ENCODE peak calls at places on chromosomes 2 and 18, in nine cellular contexts. One of them, this sample, is unnamed.

GRCh38 chr2:43082111-43082877 is 144.1 kb downstream of the ZFP36L2 start:
- DNase-seq in ovary: no peak
- DNase-seq in heart left ventricle: peak
- DNase-seq in AG10803: peak
- DNase-seq in upper lobe of right lung: no peak
- DNase-seq in AG04450: no peak
- DNase-seq in body of pancreas: no peak
- DNase-seq in BE2C: peak
- DNase-seq in uterus: peak
- DNase-seq in this sample: peak

GRCh38 chr2:27932396-27932795 is 41.9 kb downstream of the BABAM2 start:
- DNase-seq in ovary: no peak
- DNase-seq in heart left ventricle: no peak
- DNase-seq in AG10803: peak
- DNase-seq in upper lobe of right lung: no peak
- DNase-seq in AG04450: no peak
- DNase-seq in body of pancreas: no peak
- DNase-seq in BE2C: no peak
- DNase-seq in uterus: no peak
- DNase-seq in this sample: no peak

GRCh38 chr2:15645720-15646385 is 54.2 kb downstream of the DDX1 start:
- DNase-seq in ovary: no peak
- DNase-seq in heart left ventricle: no peak
- DNase-seq in AG10803: no peak
- DNase-seq in upper lobe of right lung: no peak
- DNase-seq in AG04450: no peak
- DNase-seq in body of pancreas: no peak
- DNase-seq in BE2C: no peak
- DNase-seq in uterus: no peak
- DNase-seq in this sample: no peak

GRCh38 chr2:45342-46130 is 769 bp downstream of the FAM110C start:
- DNase-seq in ovary: peak
- DNase-seq in heart left ventricle: no peak
- DNase-seq in AG10803: no peak
- DNase-seq in upper lobe of right lung: peak
- DNase-seq in AG04450: no peak
- DNase-seq in body of pancreas: peak
- DNase-seq in BE2C: no peak
- DNase-seq in uterus: peak
- DNase-seq in this sample: no peak

GRCh38 chr2:230327418-230328154 is 593 bp downstream of the SP140L start:
- DNase-seq in ovary: no peak
- DNase-seq in heart left ventricle: no peak
- DNase-seq in AG10803: no peak
- DNase-seq in upper lobe of right lung: no peak
- DNase-seq in AG04450: no peak
- DNase-seq in body of pancreas: no peak
- DNase-seq in BE2C: no peak
- DNase-seq in uterus: no peak
- DNase-seq in this sample: no peak

GRCh38 chr18:43393174-43393573 is 115.9 kb upstream of the SYT4 start:
- DNase-seq in ovary: no peak
- DNase-seq in heart left ventricle: peak
- DNase-seq in AG10803: peak
- DNase-seq in upper lobe of right lung: no peak
- DNase-seq in AG04450: no peak
- DNase-seq in body of pancreas: no peak
- DNase-seq in BE2C: peak
- DNase-seq in uterus: no peak
- DNase-seq in this sample: no peak

GRCh38 chr2:216118474-216118873 is 9.3 kb downstream of the XRCC5 start:
- DNase-seq in ovary: no peak
- DNase-seq in heart left ventricle: no peak
- DNase-seq in AG10803: peak
- DNase-seq in upper lobe of right lung: no peak
- DNase-seq in AG04450: no peak
- DNase-seq in body of pancreas: no peak
- DNase-seq in BE2C: no peak
- DNase-seq in uterus: no peak
- DNase-seq in this sample: no peak

GRCh38 chr2:160360089-160360757 is 133.4 kb downstream of the RBMS1 start:
- DNase-seq in ovary: no peak
- DNase-seq in heart left ventricle: no peak
- DNase-seq in AG10803: no peak
- DNase-seq in upper lobe of right lung: no peak
- DNase-seq in AG04450: no peak
- DNase-seq in body of pancreas: no peak
- DNase-seq in BE2C: no peak
- DNase-seq in uterus: no peak
- DNase-seq in this sample: no peak

GRCh38 chr2:207528980-207529329 is 807 bp upstream of the CREB1 start:
- DNase-seq in ovary: no peak
- DNase-seq in heart left ventricle: no peak
- DNase-seq in AG10803: peak
- DNase-seq in upper lobe of right lung: no peak
- DNase-seq in AG04450: no peak
- DNase-seq in body of pancreas: peak
- DNase-seq in BE2C: peak
- DNase-seq in uterus: peak
- DNase-seq in this sample: no peak

GRCh38 chr2:16475581-16475980 is 190.1 kb downstream of the CYRIA start:
- DNase-seq in ovary: no peak
- DNase-seq in heart left ventricle: no peak
- DNase-seq in AG10803: no peak
- DNase-seq in upper lobe of right lung: no peak
- DNase-seq in AG04450: no peak
- DNase-seq in body of pancreas: no peak
- DNase-seq in BE2C: no peak
- DNase-seq in uterus: no peak
- DNase-seq in this sample: no peak

GRCh38 chr18:23537274-23537673 is 34.0 kb downstream of the RMC1 start:
- DNase-seq in ovary: no peak
- DNase-seq in heart left ventricle: no peak
- DNase-seq in AG10803: no peak
- DNase-seq in upper lobe of right lung: no peak
- DNase-seq in AG04450: no peak
- DNase-seq in body of pancreas: no peak
- DNase-seq in BE2C: no peak
- DNase-seq in uterus: no peak
- DNase-seq in this sample: no peak

GRCh38 chr2:8932702-8933101 is 70.8 kb downstream of the MBOAT2 start:
- DNase-seq in ovary: no peak
- DNase-seq in heart left ventricle: no peak
- DNase-seq in AG10803: no peak
- DNase-seq in upper lobe of right lung: no peak
- DNase-seq in AG04450: no peak
- DNase-seq in body of pancreas: no peak
- DNase-seq in BE2C: no peak
- DNase-seq in uterus: no peak
- DNase-seq in this sample: no peak

GRCh38 chr2:98412751-98413445 is 31.8 kb upstream of the INPP4A start:
- DNase-seq in ovary: no peak
- DNase-seq in heart left ventricle: no peak
- DNase-seq in AG10803: peak
- DNase-seq in upper lobe of right lung: no peak
- DNase-seq in AG04450: peak
- DNase-seq in body of pancreas: peak
- DNase-seq in BE2C: peak
- DNase-seq in uterus: no peak
- DNase-seq in this sample: peak

GRCh38 chr2:156319811-156320490 is 12.6 kb downstream of the NR4A2 start:
- DNase-seq in ovary: peak
- DNase-seq in heart left ventricle: peak
- DNase-seq in AG10803: no peak
- DNase-seq in upper lobe of right lung: peak
- DNase-seq in AG04450: no peak
- DNase-seq in body of pancreas: peak
- DNase-seq in BE2C: no peak
- DNase-seq in uterus: no peak
- DNase-seq in this sample: no peak
- H3K4me3 ChIP-seq in ovary: peak
- H3K4me3 ChIP-seq in heart left ventricle: peak
- H3K4me3 ChIP-seq in AG10803: peak
- H3K4me3 ChIP-seq in upper lobe of right lung: peak
- H3K4me3 ChIP-seq in AG04450: peak
- H3K4me3 ChIP-seq in body of pancreas: peak
- H3K4me3 ChIP-seq in BE2C: no peak
- H3K4me3 ChIP-seq in uterus: peak
- H3K4me3 ChIP-seq in this sample: peak

DNA sequence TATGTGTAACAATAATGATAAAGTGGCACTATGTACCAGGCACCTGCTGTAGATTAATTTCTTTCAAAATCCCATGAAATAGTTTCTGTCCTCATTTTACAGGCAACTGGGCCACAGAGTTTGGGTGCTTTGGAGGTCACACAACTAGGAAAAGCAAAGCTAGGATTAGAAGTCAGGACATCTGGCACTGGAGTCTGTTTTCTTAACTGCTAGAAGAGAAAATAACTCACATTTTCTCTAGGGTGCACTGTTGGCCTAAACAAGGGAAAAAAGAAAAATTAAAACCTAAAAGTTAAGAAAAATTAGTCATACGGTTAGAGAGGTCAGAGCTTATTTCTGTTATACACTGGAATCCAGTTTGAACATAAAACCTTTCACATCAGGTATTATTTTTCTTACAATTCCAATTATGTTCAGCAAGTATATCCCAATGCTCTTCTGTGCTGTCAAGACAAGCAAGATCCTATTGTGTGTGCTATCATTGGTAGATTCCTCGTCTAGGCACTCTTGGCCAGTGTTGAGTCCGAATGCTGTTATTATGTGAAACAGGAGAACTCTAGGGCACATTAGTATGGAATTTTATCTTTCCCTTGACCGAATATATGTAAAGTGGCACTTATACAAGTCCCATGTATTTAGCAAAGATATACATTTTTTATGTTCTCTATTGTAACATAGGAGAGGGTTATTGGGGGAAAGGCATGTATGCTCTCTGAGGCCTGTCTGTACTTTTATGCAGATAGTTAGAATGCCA is 1.5 kb upstream of the OSGEPL1 start:
- DNase-seq in ovary: no peak
- DNase-seq in heart left ventricle: no peak
- DNase-seq in AG10803: peak
- DNase-seq in upper lobe of right lung: no peak
- DNase-seq in AG04450: no peak
- DNase-seq in body of pancreas: no peak
- DNase-seq in BE2C: no peak
- DNase-seq in uterus: no peak
- DNase-seq in this sample: no peak
- H3K4me3 ChIP-seq in ovary: no peak
- H3K4me3 ChIP-seq in heart left ventricle: no peak
- H3K4me3 ChIP-seq in AG10803: no peak
- H3K4me3 ChIP-seq in upper lobe of right lung: no peak
- H3K4me3 ChIP-seq in AG04450: no peak
- H3K4me3 ChIP-seq in body of pancreas: no peak
- H3K4me3 ChIP-seq in BE2C: peak
- H3K4me3 ChIP-seq in uterus: no peak
- H3K4me3 ChIP-seq in this sample: no peak

DNA sequence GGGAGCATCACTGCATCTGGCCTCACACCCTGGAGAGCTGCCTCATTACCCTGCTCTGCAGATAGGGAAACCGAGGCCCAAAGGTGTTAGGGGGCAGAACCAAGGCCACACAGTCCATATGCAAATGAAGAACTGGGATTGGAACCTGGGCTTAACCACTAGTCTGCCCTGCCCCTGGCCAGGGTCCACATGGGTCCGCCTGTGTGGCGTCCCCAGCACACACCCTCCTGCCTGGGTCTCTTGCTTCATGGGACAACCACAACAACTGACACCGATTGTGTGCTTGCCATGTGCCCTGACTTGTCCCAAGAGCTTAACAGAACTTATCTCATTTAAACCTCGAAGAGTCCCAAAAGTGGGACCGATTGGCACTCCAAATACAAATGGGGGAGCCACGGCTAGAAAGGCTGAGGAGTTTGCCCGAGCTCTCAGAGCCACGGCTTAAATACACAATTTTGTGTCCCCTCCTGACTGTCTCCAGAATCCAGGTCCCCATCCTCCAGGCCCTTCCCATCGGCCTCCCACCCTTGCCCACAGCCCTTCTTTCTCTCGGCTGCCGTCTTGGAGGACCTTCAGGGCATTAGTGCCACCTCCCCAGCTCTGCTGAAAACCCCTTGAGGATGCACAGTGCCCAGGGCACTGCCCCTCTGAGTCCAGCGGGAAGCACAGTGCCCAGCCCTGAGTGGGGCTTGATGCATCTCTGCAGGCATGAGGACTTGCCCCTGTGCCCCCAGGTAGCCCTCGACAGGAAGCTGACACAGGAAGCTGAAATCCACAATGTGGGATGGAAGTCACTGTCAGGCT is 5.8 kb upstream of the DUSP2 start:
- DNase-seq in ovary: no peak
- DNase-seq in heart left ventricle: no peak
- DNase-seq in AG10803: no peak
- DNase-seq in upper lobe of right lung: no peak
- DNase-seq in AG04450: no peak
- DNase-seq in body of pancreas: no peak
- DNase-seq in BE2C: no peak
- DNase-seq in uterus: no peak
- DNase-seq in this sample: no peak
- H3K4me3 ChIP-seq in ovary: no peak
- H3K4me3 ChIP-seq in heart left ventricle: no peak
- H3K4me3 ChIP-seq in AG10803: no peak
- H3K4me3 ChIP-seq in upper lobe of right lung: no peak
- H3K4me3 ChIP-seq in AG04450: no peak
- H3K4me3 ChIP-seq in body of pancreas: no peak
- H3K4me3 ChIP-seq in BE2C: no peak
- H3K4me3 ChIP-seq in uterus: no peak
- H3K4me3 ChIP-seq in this sample: no peak

DNA sequence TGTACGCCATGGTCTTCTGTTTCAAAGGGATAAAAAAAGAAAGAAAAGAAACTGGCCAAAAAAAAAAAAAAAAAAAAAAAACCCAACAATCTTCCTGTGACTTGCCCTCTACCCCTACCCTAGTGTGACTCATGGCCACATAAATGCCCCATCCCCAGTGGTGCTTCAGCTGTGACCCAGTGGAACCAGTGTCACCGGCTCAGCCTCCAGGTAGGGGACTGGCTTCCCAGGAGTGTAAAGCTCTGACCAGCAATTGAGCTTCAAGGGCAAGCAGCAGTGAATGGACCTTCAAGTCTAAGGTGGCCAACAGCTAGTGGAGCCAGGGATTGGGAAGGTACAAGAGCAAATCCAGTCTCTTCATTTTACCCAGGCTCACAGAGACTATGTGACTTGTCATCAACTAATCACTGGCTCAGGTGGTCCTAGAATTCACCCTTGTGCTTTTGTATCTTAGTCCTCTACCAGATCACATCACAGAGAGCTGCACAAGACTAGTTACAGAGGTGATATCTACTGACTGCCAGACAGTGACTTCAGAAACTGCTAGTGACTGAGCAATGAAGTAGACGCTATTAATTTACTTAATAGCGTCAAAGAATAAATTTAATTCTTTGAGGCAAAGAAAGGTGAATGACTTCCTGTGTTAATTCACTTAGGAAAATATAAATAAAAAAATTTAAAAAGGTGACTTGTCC is 1.3 kb upstream of the TGFBRAP1 start:
- DNase-seq in ovary: no peak
- DNase-seq in heart left ventricle: no peak
- DNase-seq in AG10803: no peak
- DNase-seq in upper lobe of right lung: no peak
- DNase-seq in AG04450: no peak
- DNase-seq in body of pancreas: no peak
- DNase-seq in BE2C: no peak
- DNase-seq in uterus: no peak
- DNase-seq in this sample: no peak
- H3K4me3 ChIP-seq in ovary: no peak
- H3K4me3 ChIP-seq in heart left ventricle: peak
- H3K4me3 ChIP-seq in AG10803: no peak
- H3K4me3 ChIP-seq in upper lobe of right lung: no peak
- H3K4me3 ChIP-seq in AG04450: no peak
- H3K4me3 ChIP-seq in body of pancreas: no peak
- H3K4me3 ChIP-seq in BE2C: no peak
- H3K4me3 ChIP-seq in uterus: no peak
- H3K4me3 ChIP-seq in this sample: no peak

GRCh38 chr2:240604291-240604938 is 17.9 kb downstream of the CAPN10 start:
- DNase-seq in ovary: peak
- DNase-seq in heart left ventricle: peak
- DNase-seq in AG10803: peak
- DNase-seq in upper lobe of right lung: peak
- DNase-seq in AG04450: no peak
- DNase-seq in body of pancreas: peak
- DNase-seq in BE2C: peak
- DNase-seq in uterus: peak
- DNase-seq in this sample: no peak
- H3K4me3 ChIP-seq in ovary: no peak
- H3K4me3 ChIP-seq in heart left ventricle: no peak
- H3K4me3 ChIP-seq in AG10803: no peak
- H3K4me3 ChIP-seq in upper lobe of right lung: no peak
- H3K4me3 ChIP-seq in AG04450: no peak
- H3K4me3 ChIP-seq in body of pancreas: no peak
- H3K4me3 ChIP-seq in BE2C: no peak
- H3K4me3 ChIP-seq in uterus: no peak
- H3K4me3 ChIP-seq in this sample: no peak

This sample was measured in HFF-Myc.